ENCODE peak calls at places on chromosomes 2 and 18, in seven cellular contexts. C is right lobe of liver, E is cardiac muscle cell, P is kidney, T is GM23338, X is fibroblast of lung, I is ovary. S is an unnamed sample.

GRCh38 chr2:79511320-79511951 is 1.4 kb upstream of the CTNNA2 start:
- DNase-seq in T (peak), X (peak), I (peak), C (peak), P (no peak), E (peak), S (no peak)

GRCh38 chr2:46847726-46848421 is 67.7 kb downstream of the MCFD2 start:
- DNase-seq in C (peak), E (peak), P (peak), T (no peak), I (no peak), X (peak), S (no peak)

GRCh38 chr18:24935008-24935407 is 417.0 kb downstream of the ZNF521 start:
- DNase-seq in E (no peak), P (no peak), T (no peak), I (no peak), X (no peak), C (no peak), S (no peak)

GRCh38 chr2:27683390-27684071 is 19.8 kb downstream of the SLC4A1AP start:
- DNase-seq in E (peak), X (peak), P (no peak), C (peak), I (peak), T (peak), S (no peak)

GRCh38 chr18:58476521-58477210 is 152.2 kb downstream of the ALPK2 start:
- DNase-seq in P (no peak), I (no peak), T (no peak), E (no peak), X (no peak), C (no peak), S (no peak)

GRCh38 chr2:127649684-127650040 is 3.7 kb downstream of the GPR17 start:
- DNase-seq in C (peak), T (peak), I (peak), P (peak), X (peak), E (peak), S (peak)

GRCh38 chr18:2173464-2173863 is 397.8 kb downstream of the METTL4 start:
- DNase-seq in C (no peak), T (peak), P (no peak), X (peak), E (peak), I (no peak), S (no peak)

GRCh38 chr2:236887519-236887918 is 198.2 kb upstream of the COPS8 start:
- DNase-seq in I (no peak), E (peak), P (no peak), X (peak), T (peak), C (no peak), S (no peak)

GRCh38 chr18:78406743-78407455 is 572.7 kb upstream of the SALL3 start:
- DNase-seq in P (no peak), C (no peak), X (no peak), T (no peak), E (no peak), I (no peak), S (peak)

GRCh38 chr18:58639751-58640427 is 11.0 kb upstream of the ALPK2 start:
- DNase-seq in C (no peak), P (no peak), X (peak), T (peak), E (peak), I (no peak), S (no peak)

GRCh38 chr2:228627510-228627909 is 446.0 kb upstream of the SPHKAP start:
- DNase-seq in P (no peak), C (no peak), T (no peak), E (no peak), I (no peak), X (no peak), S (no peak)

GRCh38 chr2:136234261-136234660 is 116.3 kb upstream of the CXCR4 start:
- DNase-seq in X (no peak), C (no peak), E (no peak), I (no peak), T (no peak), P (no peak), S (no peak)

GRCh38 chr2:19035238-19035637 is 323.2 kb downstream of the OSR1 start:
- DNase-seq in T (no peak), I (peak), X (peak), P (peak), C (no peak), E (peak), S (peak)

GRCh38 chr2:219500135-219500534 is 1.4 kb downstream of the GMPPA start:
- DNase-seq in X (peak), C (no peak), T (peak), P (no peak), I (no peak), E (no peak), S (no peak)

GRCh38 chr2:70715161-70715985 is 52.6 kb downstream of the ADD2 start:
- DNase-seq in E (no peak), X (no peak), I (no peak), C (no peak), P (no peak), T (no peak), S (no peak)

GRCh38 chr2:225998653-225999052 is 599.1 kb downstream of the NYAP2 start:
- DNase-seq in I (no peak), X (no peak), C (no peak), T (peak), P (no peak), E (no peak), S (no peak)

GRCh38 chr18:44465337-44465736 is 215.4 kb upstream of the SETBP1 start:
- DNase-seq in E (no peak), T (no peak), X (peak), C (no peak), P (no peak), I (no peak), S (no peak)

GRCh38 chr2:177474301-177474700 is 81.7 kb downstream of the AGPS start:
- DNase-seq in I (no peak), T (no peak), X (no peak), C (no peak), P (no peak), E (no peak), S (no peak)

GRCh38 chr2:20578895-20579825 is 71.7 kb downstream of the HS1BP3 start:
- DNase-seq in T (peak), P (peak), C (peak), I (peak), E (peak), X (peak), S (peak)

GRCh38 chr2:140863713-140864112 is 1267.1 kb downstream of the LRP1B start:
- DNase-seq in T (peak), E (peak), I (no peak), X (peak), P (no peak), C (no peak), S (no peak)

DNA sequence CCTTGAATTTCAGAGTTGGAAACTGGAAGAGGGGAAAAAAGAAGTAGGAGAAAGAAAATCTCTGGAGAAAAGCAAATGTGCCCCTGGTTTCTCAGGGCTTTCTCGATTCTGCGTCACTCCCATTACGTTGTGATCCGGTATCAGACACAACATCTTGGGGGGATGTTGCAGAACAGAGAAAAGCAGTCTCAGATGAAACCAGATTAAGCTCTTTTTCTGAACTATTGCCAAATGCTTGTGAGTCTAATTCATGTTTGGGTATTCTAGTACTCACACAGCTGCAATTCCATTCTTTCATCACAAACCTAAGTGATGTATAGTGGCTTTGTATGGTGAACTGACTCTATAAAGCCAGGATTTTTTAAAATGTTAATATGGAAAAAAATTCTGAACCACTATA is 233.2 kb downstream of the TCF4 start:
- DNase-seq in T (no peak), E (no peak), X (peak), C (no peak), I (no peak), P (no peak), S (no peak)
- TF ChIP-seq CTCF in T (no peak), E (no peak), X (no peak), C (no peak), I (no peak), P (no peak), S (no peak)

GRCh38 chr2:60365556-60365955 is 187.9 kb downstream of the BCL11A start:
- DNase-seq in I (no peak), T (peak), X (no peak), C (no peak), E (peak), P (no peak), S (no peak)
- H3K27ac ChIP-seq in I (no peak), T (no peak), X (no peak), C (no peak), E (no peak), P (no peak), S (peak)

GRCh38 chr2:201432551-201433388 is 18.5 kb downstream of the TRAK2 start:
- DNase-seq in X (peak), T (peak), I (no peak), P (no peak), C (no peak), E (peak), S (no peak)
- H3K4me3 ChIP-seq in X (no peak), T (no peak), I (no peak), P (no peak), C (no peak), E (no peak), S (no peak)

GRCh38 chr2:38232454-38232853 is 144.6 kb downstream of the ATL2 start:
- DNase-seq in X (no peak), T (no peak), I (no peak), E (no peak), C (no peak), P (no peak), S (no peak)

GRCh38 chr2:38230756-38231155 is 146.3 kb downstream of the ATL2 start:
- DNase-seq in C (no peak), I (no peak), X (no peak), P (no peak), E (no peak), T (peak), S (no peak)

GRCh38 chr2:38237311-38237710 is 139.8 kb downstream of the ATL2 start:
- DNase-seq in T (no peak), P (no peak), C (no peak), I (no peak), E (no peak), X (no peak), S (no peak)

GRCh38 chr2:38228753-38229152 is 148.3 kb downstream of the ATL2 start:
- DNase-seq in T (no peak), E (no peak), X (no peak), P (no peak), I (no peak), C (no peak), S (no peak)

DNA sequence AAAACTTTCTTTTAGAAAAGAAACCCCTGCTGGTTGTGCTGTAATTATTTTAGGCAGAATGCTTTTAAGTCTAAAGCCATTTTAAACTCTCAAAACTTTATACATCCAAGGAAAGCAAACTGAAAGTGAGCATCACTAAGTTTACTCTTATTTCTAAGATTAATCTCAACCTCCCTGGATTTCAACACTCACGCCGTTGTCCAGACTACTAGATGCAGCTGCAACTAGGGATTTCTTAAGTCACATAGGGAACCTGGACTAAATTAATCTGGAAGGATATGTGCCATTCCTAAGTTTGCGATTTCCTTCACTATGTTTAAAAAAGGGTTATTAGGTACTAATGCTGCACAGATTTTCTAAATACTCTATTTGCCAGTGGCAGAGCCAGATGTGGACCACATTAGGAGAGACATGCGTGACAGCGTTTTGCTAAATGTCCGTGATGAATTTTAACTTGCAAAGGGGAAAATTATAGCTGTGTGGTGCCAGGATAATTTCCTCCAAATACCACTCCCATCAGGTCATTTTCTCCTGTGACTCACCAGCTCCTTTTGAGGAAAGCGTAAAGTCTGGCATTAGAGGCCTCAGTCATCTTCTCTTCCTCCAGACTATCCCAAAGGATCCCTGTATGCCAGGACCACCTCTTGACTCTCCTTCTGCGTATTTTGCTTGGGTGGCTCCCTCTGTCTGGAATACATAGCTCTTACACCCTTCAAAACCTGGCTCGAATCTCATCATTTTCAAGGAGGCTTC is 143.7 kb downstream of the ATL2 start:
- DNase-seq in T (peak), I (no peak), X (peak), P (no peak), E (peak), C (no peak), S (no peak)
- TF ChIP-seq CTCF in T (peak), I (no peak), X (no peak), P (no peak), E (peak), C (no peak), S (no peak)

GRCh38 chr2:203438528-203438927 is 96.6 kb downstream of the RAPH1 start:
- DNase-seq in C (no peak), T (no peak), P (no peak), X (no peak), I (no peak), E (no peak), S (no peak)
- H3K27ac ChIP-seq in C (no peak), T (no peak), P (no peak), X (no peak), I (no peak), E (no peak), S (no peak)

GRCh38 chr2:163731735-163732134 is 4.1 kb downstream of the FIGN start:
- DNase-seq in T (no peak), C (no peak), X (peak), I (no peak), E (no peak), P (no peak), S (no peak)
- H3K4me3 ChIP-seq in T (no peak), C (no peak), X (peak), I (no peak), E (peak), P (peak), S (no peak)

DNA sequence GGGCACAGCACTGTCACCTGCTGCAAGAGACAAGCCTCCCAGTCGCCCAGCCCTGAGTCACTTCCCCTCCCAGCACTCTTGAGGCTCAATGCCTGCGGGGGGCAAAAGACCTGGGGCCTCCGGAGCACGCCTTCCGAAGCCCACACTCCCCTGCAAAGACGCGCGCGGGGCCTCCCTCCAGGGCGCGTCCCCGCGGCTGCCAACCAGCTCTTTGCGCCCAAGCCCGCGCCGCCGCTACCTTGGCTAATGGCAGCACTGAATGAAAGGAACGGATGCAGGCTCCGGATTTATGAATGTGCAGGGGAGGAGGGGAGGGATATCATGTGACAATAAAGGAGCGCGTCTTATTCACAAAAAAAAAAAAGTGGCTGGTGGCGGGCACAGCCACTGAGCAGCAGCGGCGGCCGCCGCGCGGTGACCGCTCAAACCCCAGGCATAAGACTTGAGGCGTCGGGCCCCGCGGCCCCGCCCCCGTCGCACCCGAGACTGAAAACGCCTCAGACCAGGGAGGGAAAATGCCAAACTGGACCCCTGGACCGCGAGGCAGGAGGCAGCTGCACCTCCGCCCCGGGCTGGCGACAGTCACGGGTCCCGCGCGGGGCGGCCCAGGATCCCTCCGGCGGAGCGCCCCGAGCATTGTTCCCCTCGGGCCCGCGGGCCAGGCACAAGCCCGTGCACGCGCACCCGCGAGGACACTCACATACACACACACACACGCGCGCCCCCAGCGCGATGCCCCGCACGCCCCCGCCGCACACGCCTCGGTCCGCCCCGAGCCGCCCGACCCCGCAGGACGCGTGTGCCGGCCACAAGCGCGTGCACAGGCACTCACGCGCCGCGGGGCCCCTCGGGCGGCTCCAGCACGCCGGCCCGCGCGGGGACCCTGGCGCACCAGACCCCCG is 1.6 kb downstream of the SPRED2 start:
- DNase-seq in I (peak), X (peak), T (peak), C (peak), P (peak), E (peak), S (peak)
- TF ChIP-seq CTCF in I (no peak), X (no peak), T (no peak), C (no peak), P (no peak), E (peak), S (no peak)